ENCODE peak calls at places on chromosome 2, in five cellular contexts. I is spleen, X is HepG2, L is HCT116, T is K562. W is an unnamed sample.

GRCh38 chr2:104847821-104848160 is 6.1 kb upstream of the POU3F3 start:
- DNase-seq in L (no peak), X (no peak), T (no peak), I (no peak), W (no peak)

GRCh38 chr2:6944546-6944945 is 27.3 kb downstream of the RNF144A start:
- DNase-seq in L (no peak), T (no peak), X (no peak), I (no peak), W (no peak)

GRCh38 chr2:120613742-120614481 is 121.8 kb upstream of the GLI2 start:
- DNase-seq in T (no peak), L (no peak), I (no peak), X (no peak), W (no peak)

GRCh38 chr2:201964631-201965206 is 68.9 kb upstream of the FZD7 start:
- DNase-seq in L (no peak), I (no peak), T (no peak), X (no peak), W (no peak)

GRCh38 chr2:127569274-127570065 is 34.0 kb downstream of the MYO7B start:
- DNase-seq in T (no peak), L (no peak), I (peak; percentile 43), X (no peak), W (no peak)

GRCh38 chr2:40279001-40279400 is 172.9 kb downstream of the SLC8A1 start:
- DNase-seq in T (no peak), L (no peak), I (no peak), X (no peak), W (no peak)

GRCh38 chr2:26528186-26528585 is 50.3 kb upstream of the OTOF start:
- DNase-seq in T (no peak), L (no peak), I (peak; percentile 54), X (no peak), W (no peak)

GRCh38 chr2:129793326-129793955 is 186.0 kb upstream of the RAB6C start:
- DNase-seq in T (no peak), L (no peak), X (no peak), I (no peak), W (no peak)

GRCh38 chr2:70988726-70989648 is 5.7 kb downstream of the TEX261 start:
- DNase-seq in I (peak; percentile 46), X (no peak), T (peak; percentile 5), L (no peak), W (no peak)

GRCh38 chr2:46173636-46174253 is 123.5 kb upstream of the EPAS1 start:
- DNase-seq in I (peak; percentile 25), X (peak; percentile 88), L (no peak), T (no peak), W (no peak)

GRCh38 chr2:39631715-39632114 is 34.0 kb upstream of the TMEM178A start:
- DNase-seq in I (no peak), T (no peak), L (no peak), X (no peak), W (no peak)

GRCh38 chr2:22497064-22497463 is 887.9 kb upstream of the KLHL29 start:
- DNase-seq in T (no peak), X (no peak), L (no peak), I (no peak), W (no peak)

GRCh38 chr2:144170172-144170571 is 349.7 kb downstream of the ZEB2 start:
- DNase-seq in X (no peak), I (no peak), L (no peak), T (no peak), W (no peak)

GRCh38 chr2:177616731-177617130 is 224.2 kb downstream of the AGPS start:
- DNase-seq in L (no peak), I (no peak), X (no peak), T (no peak), W (no peak)

GRCh38 chr2:177617849-177618248 is 225.3 kb downstream of the AGPS start:
- DNase-seq in T (no peak), L (no peak), X (no peak), I (no peak), W (no peak)

GRCh38 chr2:177616066-177616465 is 223.5 kb downstream of the AGPS start:
- DNase-seq in T (no peak), L (no peak), I (no peak), X (no peak), W (no peak)

GRCh38 chr2:177622516-177622915 is 229.9 kb downstream of the AGPS start:
- DNase-seq in L (peak; percentile 13), I (no peak), X (peak; percentile 30), T (no peak), W (no peak)

GRCh38 chr2:177618270-177619253 is 226.0 kb downstream of the AGPS start:
- DNase-seq in X (peak; percentile 86), L (peak; percentile 53), I (peak; percentile 97), T (peak; percentile 93), W (peak; percentile 67)
- TF ChIP-seq POLR2AphosphoS5 in X (peak; percentile 97), L (peak; percentile 79), I (peak; percentile 88), T (peak; percentile 59), W (no peak)

DNA sequence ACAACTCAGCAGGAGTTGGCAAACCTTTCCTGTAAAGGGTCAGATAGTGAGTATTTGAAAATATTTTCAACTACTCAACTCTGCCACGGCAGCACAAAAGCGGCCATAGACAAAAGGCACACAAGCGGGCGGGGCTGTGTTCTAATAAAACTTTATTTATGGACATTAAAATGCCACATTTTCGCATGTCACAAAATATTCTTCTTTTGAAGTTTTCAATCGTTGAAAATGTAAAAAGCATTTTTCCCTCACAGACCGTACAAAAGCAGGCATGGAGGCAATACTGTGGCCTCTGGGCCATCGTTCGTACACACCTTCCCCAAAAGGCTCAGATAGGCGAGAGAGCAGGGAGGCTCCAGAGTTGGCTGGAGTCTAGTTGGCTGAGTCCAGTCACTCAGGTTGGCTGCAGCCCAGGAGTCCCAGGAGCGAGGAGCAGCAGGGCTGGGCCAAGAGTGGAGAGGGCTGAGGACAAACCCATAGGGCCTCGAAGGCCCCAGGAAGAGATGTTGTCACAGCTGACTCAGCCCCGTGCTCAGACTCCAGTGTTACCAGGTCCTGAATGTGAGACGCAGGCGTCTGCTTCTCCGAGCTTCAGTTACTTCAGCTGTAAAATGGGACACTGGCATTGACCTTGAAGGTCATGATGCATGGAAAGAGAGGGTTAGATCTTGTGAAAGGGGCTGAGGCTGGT is 42.5 kb downstream of the SDC1 start:
- DNase-seq in I (peak; percentile 59), L (no peak), T (peak; percentile 52), X (no peak), W (no peak)
- TF ChIP-seq POLR2AphosphoS5 in I (no peak), L (no peak), T (no peak), X (no peak), W (no peak)

DNA sequence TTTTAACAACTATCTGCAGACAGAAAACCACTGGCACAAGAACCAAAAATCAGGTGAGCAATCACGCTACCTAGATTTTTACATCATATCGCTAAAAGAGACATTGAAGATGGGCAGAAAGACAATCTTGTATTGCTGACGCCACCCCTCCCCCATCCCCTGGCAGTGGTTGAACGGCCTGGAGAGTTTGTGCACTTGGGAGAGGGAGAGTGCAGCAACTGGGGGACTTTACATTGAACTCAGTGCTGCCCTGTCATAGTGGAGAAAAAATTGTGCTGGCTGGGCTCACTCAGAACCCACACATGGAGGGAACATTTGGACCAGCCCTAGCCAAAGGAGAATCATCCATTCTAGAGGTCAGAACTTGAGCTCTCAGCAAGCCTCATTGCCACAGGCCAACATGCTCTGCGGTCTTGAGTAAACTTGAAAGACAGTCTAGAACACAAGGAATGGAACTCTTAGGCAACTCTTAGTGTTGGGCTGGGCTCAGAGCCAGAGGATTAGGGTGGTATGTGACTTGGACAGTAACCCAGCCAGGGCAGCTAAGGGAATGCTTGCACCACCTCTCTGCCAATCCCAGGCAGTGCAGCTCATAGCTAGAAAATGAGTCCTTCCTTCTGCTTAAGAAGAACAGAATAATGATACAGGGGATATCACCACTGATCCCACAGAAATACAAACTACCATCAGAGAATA is 220.0 kb upstream of the CYP26B1 start:
- DNase-seq in I (no peak), L (peak; percentile 82), X (peak; percentile 76), T (no peak), W (no peak)
- TF ChIP-seq POLR2AphosphoS5 in I (no peak), L (peak; percentile 36), X (no peak), T (no peak), W (no peak)

DNA sequence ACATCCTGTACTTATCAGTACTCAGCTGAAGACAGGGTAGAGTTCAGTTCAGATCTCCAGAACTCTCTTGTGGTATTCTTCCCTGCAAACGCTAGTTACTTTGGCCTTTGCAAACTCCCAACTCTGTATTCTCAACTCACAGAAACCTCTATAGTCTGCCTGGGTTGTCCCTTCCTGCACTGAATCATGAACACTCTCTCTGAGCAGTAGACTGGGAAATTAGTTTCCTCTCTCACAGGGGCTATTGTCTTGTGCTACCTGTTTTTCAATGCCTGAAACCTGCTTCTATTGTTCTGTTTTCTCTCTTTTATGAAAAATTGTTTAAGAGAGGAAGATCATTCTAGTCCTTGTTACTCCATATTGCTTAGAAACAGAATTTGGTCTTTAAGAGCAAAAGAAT is 134.7 kb downstream of the VIT start:
- DNase-seq in T (no peak), L (no peak), I (no peak), X (no peak), W (no peak)
- TF ChIP-seq POLR2AphosphoS5 in T (no peak), L (no peak), I (no peak), X (no peak), W (no peak)

DNA sequence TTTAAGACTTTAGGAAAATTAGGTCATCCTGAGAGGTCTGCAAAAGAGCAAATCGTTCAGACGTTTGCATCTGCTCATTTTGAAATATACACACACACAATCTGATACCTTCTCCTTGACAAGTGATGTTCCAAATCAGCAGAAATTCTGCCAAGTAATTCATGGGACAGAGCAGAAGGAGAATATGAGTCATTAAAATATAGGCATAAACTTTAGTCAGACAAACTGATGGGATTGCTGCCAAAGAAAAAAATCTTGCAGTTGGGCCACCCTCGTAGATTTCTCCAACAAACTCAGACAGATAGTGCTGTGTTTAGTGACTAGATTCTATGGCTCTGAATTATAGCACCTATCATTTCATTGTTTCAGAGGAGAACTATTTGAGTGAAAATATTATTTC is 336.3 kb downstream of the NYAP2 start:
- DNase-seq in L (peak; percentile 16), X (no peak), T (no peak), I (no peak), W (no peak)
- TF ChIP-seq POLR2AphosphoS5 in L (no peak), X (no peak), T (no peak), I (no peak), W (no peak)

GRCh38 chr2:29166237-29166630 is 51.0 kb downstream of the CLIP4 start:
- DNase-seq in I (no peak), L (no peak), X (no peak), T (no peak), W (no peak)

GRCh38 chr2:29164101-29164846 is 49.1 kb downstream of the CLIP4 start:
- DNase-seq in X (no peak), L (no peak), I (no peak), T (no peak), W (no peak)

GRCh38 chr2:29165362-29166236 is 50.4 kb downstream of the CLIP4 start:
- DNase-seq in I (no peak), X (peak; percentile 84), L (no peak), T (no peak), W (no peak)

GRCh38 chr2:29162204-29162928 is 47.2 kb downstream of the CLIP4 start:
- DNase-seq in X (no peak), T (no peak), L (no peak), I (no peak), W (no peak)

DNA sequence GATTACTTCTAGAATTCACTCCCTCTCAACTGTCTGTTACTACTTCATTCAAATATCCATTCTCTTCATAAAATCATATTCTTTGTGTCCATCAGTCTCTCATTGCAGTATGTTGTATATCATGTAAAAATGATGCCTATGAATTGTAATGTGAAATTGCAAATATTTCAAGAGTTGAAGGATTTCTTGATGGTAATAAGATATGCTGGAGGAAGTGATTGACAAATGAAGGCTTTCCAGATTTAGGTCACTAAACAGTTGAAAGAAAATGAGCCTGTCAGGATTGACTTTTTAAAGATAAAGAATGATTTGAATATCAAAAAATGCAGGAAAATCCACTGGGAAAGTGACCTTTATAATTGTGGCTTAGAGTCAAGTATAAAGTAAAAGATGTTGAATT is 51.4 kb downstream of the CLIP4 start:
- DNase-seq in T (no peak), I (no peak), L (no peak), X (no peak), W (no peak)
- TF ChIP-seq POLR2AphosphoS5 in T (no peak), I (no peak), L (no peak), X (no peak), W (no peak)

W was measured in GM12892.